ENCODE peak calls at places on chromosomes 1 and 21, in nine cellular contexts. One of them, this sample, is unnamed.

GRCh38 chr1:229848762-229849677 is 218.0 kb upstream of the GALNT2 start:
- DNase-seq in thoracic aorta: no peak
- DNase-seq in adipocyte: peak
- DNase-seq in SW480: peak
- DNase-seq in choroid plexus epithelial cell: peak
- DNase-seq in right lobe of liver: no peak
- DNase-seq in fibroblast of the aortic adventitia: no peak
- DNase-seq in foreskin fibroblast: peak
- DNase-seq in substantia nigra: no peak
- DNase-seq in this sample: peak

GRCh38 chr1:232127190-232127589 is 500.6 kb downstream of the DISC1 start:
- DNase-seq in thoracic aorta: no peak
- DNase-seq in adipocyte: peak
- DNase-seq in SW480: peak
- DNase-seq in choroid plexus epithelial cell: peak
- DNase-seq in right lobe of liver: no peak
- DNase-seq in fibroblast of the aortic adventitia: peak
- DNase-seq in foreskin fibroblast: peak
- DNase-seq in substantia nigra: no peak
- DNase-seq in this sample: no peak

GRCh38 chr1:33099290-33100118 is 18.6 kb downstream of the AZIN2 start:
- DNase-seq in thoracic aorta: no peak
- DNase-seq in adipocyte: peak
- DNase-seq in SW480: peak
- DNase-seq in choroid plexus epithelial cell: peak
- DNase-seq in right lobe of liver: no peak
- DNase-seq in fibroblast of the aortic adventitia: peak
- DNase-seq in foreskin fibroblast: peak
- DNase-seq in substantia nigra: no peak
- DNase-seq in this sample: no peak

GRCh38 chr1:89850844-89851410 is 30.1 kb downstream of the LRRC8D start:
- DNase-seq in thoracic aorta: no peak
- DNase-seq in adipocyte: no peak
- DNase-seq in SW480: no peak
- DNase-seq in choroid plexus epithelial cell: no peak
- DNase-seq in right lobe of liver: no peak
- DNase-seq in fibroblast of the aortic adventitia: no peak
- DNase-seq in foreskin fibroblast: peak
- DNase-seq in substantia nigra: no peak
- DNase-seq in this sample: no peak

GRCh38 chr21:42991992-42992740 is 17.8 kb downstream of the PKNOX1 start:
- DNase-seq in thoracic aorta: no peak
- DNase-seq in adipocyte: peak
- DNase-seq in SW480: no peak
- DNase-seq in choroid plexus epithelial cell: peak
- DNase-seq in right lobe of liver: no peak
- DNase-seq in fibroblast of the aortic adventitia: peak
- DNase-seq in foreskin fibroblast: peak
- DNase-seq in substantia nigra: no peak
- DNase-seq in this sample: no peak

GRCh38 chr1:70319750-70320149 is 34.8 kb downstream of the ANKRD13C start:
- DNase-seq in thoracic aorta: no peak
- DNase-seq in adipocyte: peak
- DNase-seq in SW480: no peak
- DNase-seq in choroid plexus epithelial cell: peak
- DNase-seq in right lobe of liver: no peak
- DNase-seq in fibroblast of the aortic adventitia: peak
- DNase-seq in foreskin fibroblast: peak
- DNase-seq in substantia nigra: no peak
- DNase-seq in this sample: no peak

GRCh38 chr1:246695136-246695535 is 29.1 kb upstream of the SCCPDH start:
- DNase-seq in thoracic aorta: no peak
- DNase-seq in adipocyte: no peak
- DNase-seq in SW480: no peak
- DNase-seq in choroid plexus epithelial cell: no peak
- DNase-seq in right lobe of liver: no peak
- DNase-seq in fibroblast of the aortic adventitia: no peak
- DNase-seq in foreskin fibroblast: peak
- DNase-seq in substantia nigra: no peak
- DNase-seq in this sample: no peak

GRCh38 chr1:86914998-86915736 is 732 bp downstream of the HS2ST1 start:
- DNase-seq in thoracic aorta: no peak
- DNase-seq in adipocyte: peak
- DNase-seq in SW480: peak
- DNase-seq in choroid plexus epithelial cell: peak
- DNase-seq in right lobe of liver: peak
- DNase-seq in fibroblast of the aortic adventitia: peak
- DNase-seq in foreskin fibroblast: peak
- DNase-seq in substantia nigra: peak
- DNase-seq in this sample: peak

GRCh38 chr1:236168716-236169429 is 26.5 kb downstream of the GPR137B start:
- DNase-seq in thoracic aorta: no peak
- DNase-seq in adipocyte: no peak
- DNase-seq in SW480: peak
- DNase-seq in choroid plexus epithelial cell: peak
- DNase-seq in right lobe of liver: no peak
- DNase-seq in fibroblast of the aortic adventitia: peak
- DNase-seq in foreskin fibroblast: peak
- DNase-seq in substantia nigra: no peak
- DNase-seq in this sample: no peak

GRCh38 chr1:20339811-20340457 is 49.3 kb downstream of the VWA5B1 start:
- DNase-seq in thoracic aorta: no peak
- DNase-seq in adipocyte: no peak
- DNase-seq in SW480: no peak
- DNase-seq in choroid plexus epithelial cell: no peak
- DNase-seq in right lobe of liver: no peak
- DNase-seq in fibroblast of the aortic adventitia: no peak
- DNase-seq in foreskin fibroblast: no peak
- DNase-seq in substantia nigra: no peak
- DNase-seq in this sample: peak

GRCh38 chr1:182965096-182965495 is 12.1 kb upstream of the SHCBP1L start:
- DNase-seq in thoracic aorta: no peak
- DNase-seq in adipocyte: no peak
- DNase-seq in SW480: no peak
- DNase-seq in choroid plexus epithelial cell: no peak
- DNase-seq in right lobe of liver: no peak
- DNase-seq in fibroblast of the aortic adventitia: no peak
- DNase-seq in foreskin fibroblast: no peak
- DNase-seq in substantia nigra: no peak
- DNase-seq in this sample: peak

GRCh38 chr1:54549181-54549924 is 1.3 kb downstream of the ACOT11 start:
- DNase-seq in thoracic aorta: no peak
- DNase-seq in adipocyte: no peak
- DNase-seq in SW480: no peak
- DNase-seq in choroid plexus epithelial cell: no peak
- DNase-seq in right lobe of liver: no peak
- DNase-seq in fibroblast of the aortic adventitia: no peak
- DNase-seq in foreskin fibroblast: no peak
- DNase-seq in substantia nigra: no peak
- DNase-seq in this sample: no peak

GRCh38 chr1:91091812-91092211 is 70.0 kb upstream of the ZNF644 start:
- DNase-seq in thoracic aorta: no peak
- DNase-seq in adipocyte: no peak
- DNase-seq in SW480: peak
- DNase-seq in choroid plexus epithelial cell: no peak
- DNase-seq in right lobe of liver: no peak
- DNase-seq in fibroblast of the aortic adventitia: no peak
- DNase-seq in foreskin fibroblast: no peak
- DNase-seq in substantia nigra: no peak
- DNase-seq in this sample: no peak

GRCh38 chr21:38083534-38083933 is 167.3 kb upstream of the KCNJ6 start:
- DNase-seq in thoracic aorta: no peak
- DNase-seq in adipocyte: no peak
- DNase-seq in SW480: no peak
- DNase-seq in choroid plexus epithelial cell: no peak
- DNase-seq in right lobe of liver: no peak
- DNase-seq in fibroblast of the aortic adventitia: no peak
- DNase-seq in foreskin fibroblast: no peak
- DNase-seq in substantia nigra: no peak
- DNase-seq in this sample: no peak

GRCh38 chr1:243415663-243416365 is 160.0 kb downstream of the SDCCAG8 start:
- DNase-seq in thoracic aorta: no peak
- DNase-seq in adipocyte: no peak
- DNase-seq in SW480: peak
- DNase-seq in choroid plexus epithelial cell: no peak
- DNase-seq in right lobe of liver: no peak
- DNase-seq in fibroblast of the aortic adventitia: no peak
- DNase-seq in foreskin fibroblast: no peak
- DNase-seq in substantia nigra: no peak
- DNase-seq in this sample: no peak

GRCh38 chr1:35401072-35401471 is 132.6 kb downstream of the ZMYM4 start:
- DNase-seq in thoracic aorta: no peak
- DNase-seq in adipocyte: no peak
- DNase-seq in SW480: no peak
- DNase-seq in choroid plexus epithelial cell: no peak
- DNase-seq in right lobe of liver: no peak
- DNase-seq in fibroblast of the aortic adventitia: no peak
- DNase-seq in foreskin fibroblast: no peak
- DNase-seq in substantia nigra: no peak
- DNase-seq in this sample: no peak

This sample was measured in neural progenitor cell.